ENCODE peak calls at places on chromosomes 3 and 15, in nine cellular contexts. S is testis; G is HL-60; B is dermis microvascular lymphatic vessel endothelial cell; X is AG04450; H is NCI-H2029 treated with DMSO at 0.1 percent for 48 hours; W is right cardiac atrium; M is activated CD8-positive, alpha-beta memory T cell treated with anti-CD3 and anti-CD28 coated beads, Interleukin-2, amount 50 U/mL, for 4 hours; C is amniotic epithelial cell. N is an unnamed sample.
A peak's percentile ranks its signal among the peaks of the same experiment; 100 is the strongest.

GRCh38 chr3:44482721-44483120 is 5.3 kb upstream of the ZNF445 start:
- DNase-seq in S (no peak), G (no peak), B (no peak), X (no peak), H (no peak), W (no peak), M (no peak), C (no peak), N (no peak)

GRCh38 chr15:43895586-43895985 is 68.8 kb downstream of the WDR76 start:
- DNase-seq in S (no peak), G (no peak), B (no peak), X (no peak), H (no peak), W (no peak), M (no peak), C (no peak), N (no peak)

GRCh38 chr15:66827698-66828055 is 125.6 kb downstream of the SMAD6 start:
- DNase-seq in S (no peak), G (no peak), B (no peak), X (no peak), H (no peak), W (no peak), M (no peak), C (no peak), N (no peak)

GRCh38 chr3:9130318-9131110 is 118.9 kb downstream of the SRGAP3 start:
- DNase-seq in S (no peak), G (no peak), B (no peak), X (no peak), H (no peak), W (no peak), M (no peak), C (no peak), N (no peak)

GRCh38 chr3:55936549-55937052 is 449.5 kb upstream of the WNT5A start:
- DNase-seq in S (no peak), G (no peak), B (no peak), X (no peak), H (no peak), W (no peak), M (no peak), C (no peak), N (no peak)

GRCh38 chr15:93553167-93553566 is 464.2 kb upstream of the RGMA start:
- DNase-seq in S (no peak), G (no peak), B (no peak), X (no peak), H (no peak), W (no peak), M (no peak), C (no peak), N (no peak)

GRCh38 chr15:26028086-26028740 is 165.1 kb upstream of the ATP10A start:
- DNase-seq in S (no peak), G (no peak), B (no peak), X (no peak), H (no peak), W (no peak), M (no peak), C (no peak), N (no peak)

GRCh38 chr3:123546133-123546755 is 38.6 kb downstream of the HACD2 start:
- DNase-seq in S (no peak), G (no peak), B (no peak), X (peak; percentile 65), H (no peak), W (no peak), M (no peak), C (peak; percentile 47), N (peak; percentile 90)

GRCh38 chr3:139202226-139202958 is 141.4 kb upstream of the MRPS22 start:
- DNase-seq in S (no peak), G (no peak), B (peak; percentile 43), X (no peak), H (no peak), W (no peak), M (no peak), C (no peak), N (no peak)